ENCODE peak calls at places on chromosome 4, in six cellular contexts. Q is IMR-90, E is mesenchymal stem cell, Y is neuronal stem cell, R is mesendoderm, W is H9. F is an unnamed sample.

GRCh38 chr4:112075129-112075753 is 70.0 kb upstream of the FAM241A start:
- DNase-seq in Y (peak), E (peak), Q (peak), R (peak), W (peak), F (peak)

GRCh38 chr4:47068986-47069385 is 37.6 kb downstream of the GABRB1 start:
- DNase-seq in R (no peak), Q (peak), Y (no peak), E (no peak), W (no peak), F (no peak)

GRCh38 chr4:113827285-113827684 is 65.7 kb upstream of the CAMK2D start:
- DNase-seq in W (no peak), R (no peak), Y (no peak), E (no peak), Q (peak), F (no peak)

GRCh38 chr4:94577136-94577535 is 125.4 kb downstream of the PDLIM5 start:
- DNase-seq in Q (peak), Y (peak), R (peak), E (peak), W (peak), F (no peak)

GRCh38 chr4:26468283-26468949 is 21.9 kb downstream of the CCKAR start:
- DNase-seq in R (no peak), E (no peak), Y (no peak), W (no peak), Q (no peak), F (no peak)

GRCh38 chr4:105184316-105184988 is 37.8 kb downstream of the TET2 start:
- DNase-seq in R (no peak), W (no peak), Q (peak), E (no peak), Y (no peak), F (no peak)

GRCh38 chr4:8110071-8110986 is 48.3 kb downstream of the ABLIM2 start:
- DNase-seq in W (peak), R (peak), Y (peak), Q (no peak), E (peak), F (peak)

GRCh38 chr4:101037938-101038413 is 309.4 kb downstream of the PPP3CA start:
- DNase-seq in R (no peak), E (no peak), Q (peak), Y (no peak), W (no peak), F (no peak)

GRCh38 chr4:76055005-76055404 is 19.1 kb upstream of the CXCL11 start:
- DNase-seq in Q (no peak), W (no peak), R (no peak), Y (no peak), E (no peak), F (no peak)

GRCh38 chr4:99863-100262 is 24.4 kb upstream of the ZNF718 start:
- DNase-seq in Q (no peak), E (no peak), Y (no peak), R (peak), W (no peak), F (no peak)

GRCh38 chr4:53313510-53313909 is 52.4 kb downstream of the SCFD2 start:
- DNase-seq in Y (peak), Q (peak), R (peak), W (peak), E (peak), F (peak)

GRCh38 chr4:81409836-81410235 is 61.9 kb downstream of the RASGEF1B start:
- DNase-seq in Q (no peak), E (no peak), Y (no peak), R (no peak), W (no peak), F (no peak)

GRCh38 chr4:174138616-174139015 is 144.9 kb downstream of the FBXO8 start:
- DNase-seq in W (no peak), E (no peak), Q (no peak), Y (no peak), R (no peak), F (no peak)

GRCh38 chr4:52057196-52057595 is 6.1 kb downstream of the SPATA18 start:
- DNase-seq in Y (no peak), E (peak), Q (no peak), W (no peak), R (no peak), F (no peak)

GRCh38 chr4:8160233-8160560 is 1.6 kb upstream of the ABLIM2 start:
- DNase-seq in Y (no peak), R (no peak), Q (no peak), W (no peak), E (no peak), F (no peak)

GRCh38 chr4:157363366-157363765 is 142.8 kb downstream of the GRIA2 start:
- DNase-seq in W (no peak), Q (no peak), E (no peak), Y (no peak), R (no peak), F (no peak)

GRCh38 chr4:127759228-127759820 is 22.8 kb upstream of the HSPA4L start:
- DNase-seq in Q (no peak), Y (no peak), R (no peak), E (no peak), W (no peak), F (no peak)

GRCh38 chr4:26557164-26557563 is 26.7 kb upstream of the TBC1D19 start:
- DNase-seq in R (no peak), Y (no peak), W (no peak), Q (peak), E (no peak), F (no peak)

GRCh38 chr4:168694669-168695068 is 197.8 kb downstream of the PALLD start:
- DNase-seq in Y (no peak), Q (peak), R (peak), E (peak), W (no peak), F (peak)

GRCh38 chr4:102420563-102421221 is 75.4 kb upstream of the SLC39A8 start:
- DNase-seq in W (no peak), Y (no peak), Q (peak), R (no peak), E (peak), F (peak)

GRCh38 chr4:87042986-87043820 is 108.4 kb downstream of the AFF1 start:
- DNase-seq in R (peak), E (no peak), W (no peak), Y (no peak), Q (no peak), F (no peak)

GRCh38 chr4:61210186-61210939 is 10.2 kb downstream of the ADGRL3 start:
- DNase-seq in Y (peak), Q (no peak), E (peak), R (peak), W (no peak), F (no peak)

GRCh38 chr4:108794136-108794535 is 31.3 kb upstream of the ETNPPL start:
- DNase-seq in W (no peak), R (no peak), E (peak), Y (no peak), Q (peak), F (peak)

GRCh38 chr4:74456056-74456744 is 11.3 kb downstream of the AREG start:
- DNase-seq in W (no peak), Y (no peak), Q (no peak), E (no peak), R (peak), F (no peak)

GRCh38 chr4:148850257-148850995 is 408.2 kb upstream of the NR3C2 start:
- DNase-seq in R (no peak), Y (no peak), W (no peak), E (no peak), Q (no peak), F (peak)

GRCh38 chr4:128835498-128836222 is 26.2 kb downstream of the JADE1 start:
- DNase-seq in W (no peak), R (no peak), Y (no peak), Q (no peak), E (no peak), F (no peak)

GRCh38 chr4:74503580-74503979 is 58.6 kb downstream of the AREG start:
- DNase-seq in W (no peak), R (no peak), E (peak), Y (no peak), Q (peak), F (no peak)

GRCh38 chr4:184174571-184175488 is 42.8 kb downstream of the ENPP6 start:
- DNase-seq in Q (no peak), E (no peak), W (no peak), Y (no peak), R (no peak), F (no peak)

GRCh38 chr4:70994069-70994366 is 569 bp downstream of the DCK start:
- DNase-seq in E (no peak), Y (no peak), R (no peak), W (no peak), Q (no peak), F (no peak)

DNA sequence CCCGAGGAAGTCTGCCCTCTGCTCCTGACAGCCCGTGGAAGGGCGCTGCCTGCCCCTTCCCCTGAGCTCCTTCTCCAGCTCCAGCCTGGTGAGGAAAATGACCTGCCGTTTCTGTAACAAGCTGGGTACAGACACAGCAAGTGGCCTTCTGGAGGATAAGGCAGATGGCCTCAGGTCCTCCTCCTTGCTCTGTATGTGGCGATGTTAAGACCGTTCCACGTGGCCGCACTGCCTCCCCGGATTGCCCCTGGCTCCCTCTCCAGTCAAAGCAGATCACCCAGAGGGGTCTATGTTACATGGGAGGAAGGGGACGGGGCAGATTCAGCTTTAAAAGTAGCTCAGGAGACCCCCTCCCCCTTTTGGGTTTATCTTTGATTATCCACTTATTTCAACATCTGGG is 80.3 kb upstream of the GATB start:
- DNase-seq in Y (no peak), E (no peak), Q (no peak), R (no peak), W (no peak), F (no peak)
- H2AK5ac ChIP-seq in Y (no peak), E (no peak), Q (no peak), R (no peak), W (no peak), F (no peak)

DNA sequence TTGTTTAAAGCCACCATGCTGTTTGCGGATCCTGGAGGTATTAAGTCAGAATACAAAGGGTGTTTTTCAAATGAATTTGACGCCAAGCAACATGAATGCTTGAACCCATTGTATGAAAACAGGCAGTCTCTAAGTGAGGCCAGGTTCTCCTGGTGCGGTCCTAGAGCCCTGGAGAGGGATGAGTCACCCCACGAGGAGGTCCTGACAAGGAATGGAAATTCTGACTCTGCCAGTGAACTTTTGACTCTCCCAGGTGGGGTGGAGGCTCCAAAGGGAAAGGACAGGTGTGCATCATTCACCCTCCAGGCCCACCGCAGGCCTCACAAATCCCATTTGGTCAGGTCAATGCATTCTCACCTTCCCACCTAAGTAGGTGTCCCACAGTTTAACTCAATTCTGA is 1.5 kb downstream of the TRIM2 start:
- DNase-seq in Y (no peak), W (peak), E (peak), Q (no peak), R (peak), F (peak)
- H2AK5ac ChIP-seq in Y (no peak), W (no peak), E (no peak), Q (no peak), R (peak), F (no peak)

GRCh38 chr4:186128842-186129241 is 24.3 kb downstream of the FAM149A start:
- DNase-seq in W (no peak), E (no peak), Q (no peak), Y (no peak), R (no peak), F (no peak)
- H2AK5ac ChIP-seq in W (no peak), E (no peak), Q (no peak), Y (no peak), R (no peak), F (no peak)

DNA sequence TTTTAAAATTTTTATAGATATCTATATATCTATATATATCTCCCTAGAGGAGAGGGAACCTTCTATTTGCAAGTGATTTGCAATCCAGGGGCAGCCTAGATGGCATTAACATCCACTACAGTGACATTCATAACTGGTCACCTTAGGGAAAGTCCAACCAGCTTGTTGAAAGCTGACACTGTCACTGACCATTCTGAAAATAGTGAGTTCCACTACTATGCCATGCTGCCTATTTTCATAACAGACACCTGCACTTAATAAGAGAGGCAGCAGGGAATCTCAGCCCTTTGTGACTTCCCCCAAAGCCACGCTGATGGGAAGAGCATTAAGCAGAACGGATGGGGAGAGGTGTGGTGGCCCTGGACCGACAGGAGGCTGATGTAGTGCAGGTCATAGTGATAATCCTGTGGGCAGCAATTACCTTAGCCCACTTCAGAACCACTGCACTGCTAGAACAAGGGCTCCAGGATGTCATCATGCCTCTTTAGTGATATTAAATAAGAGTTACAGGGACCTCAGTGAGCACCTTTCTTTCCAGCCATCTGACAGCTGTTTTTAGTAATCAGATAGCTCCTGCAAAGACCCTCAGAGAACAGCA is 51.3 kb downstream of the GPRIN3 start:
- DNase-seq in Q (no peak), R (no peak), W (no peak), E (no peak), Y (no peak), F (no peak)
- H2AK5ac ChIP-seq in Q (no peak), R (no peak), W (no peak), E (no peak), Y (no peak), F (no peak)

GRCh38 chr4:158722917-158723793 is at the start of gene PPID:
- DNase-seq in W (peak), E (peak), R (peak), Y (peak), Q (peak), F (peak)
- H2AK5ac ChIP-seq in W (no peak), E (no peak), R (no peak), Y (no peak), Q (peak), F (no peak)

GRCh38 chr4:145805490-145805889 is 125.5 kb downstream of the C4orf51 start:
- DNase-seq in W (peak), E (peak), R (peak), Y (no peak), Q (peak), F (peak)
- H2AK5ac ChIP-seq in W (no peak), E (peak), R (no peak), Y (no peak), Q (peak), F (no peak)